ENCODE peak calls at places on chromosomes 1 and 21, in five cellular contexts. One of them, this sample, is unnamed.

GRCh38 chr1:189432761-189433160 is 1044.9 kb downstream of the BRINP3 start:
- DNase-seq in mucosa of descending colon: no peak
- DNase-seq in ovary: no peak
- DNase-seq in tibial artery: no peak
- DNase-seq in HCT116: no peak
- DNase-seq in this sample: peak

GRCh38 chr21:43767980-43768867 is 7.9 kb downstream of the CSTB start:
- DNase-seq in tibial artery: no peak
- DNase-seq in HCT116: peak
- DNase-seq in ovary: peak
- DNase-seq in mucosa of descending colon: peak
- DNase-seq in this sample: peak

GRCh38 chr1:26237230-26237966 is 3.4 kb downstream of the CEP85 start:
- DNase-seq in mucosa of descending colon: no peak
- DNase-seq in ovary: no peak
- DNase-seq in tibial artery: no peak
- DNase-seq in HCT116: no peak
- DNase-seq in this sample: peak

GRCh38 chr1:203128691-203129500 is 1.4 kb downstream of the ADORA1 start:
- DNase-seq in tibial artery: peak
- DNase-seq in mucosa of descending colon: no peak
- DNase-seq in ovary: no peak
- DNase-seq in HCT116: no peak
- DNase-seq in this sample: no peak

GRCh38 chr1:31374511-31375196 is 1.8 kb upstream of the FABP3 start:
- DNase-seq in tibial artery: peak
- DNase-seq in HCT116: no peak
- DNase-seq in mucosa of descending colon: no peak
- DNase-seq in ovary: peak
- DNase-seq in this sample: no peak

GRCh38 chr1:182781849-182782586 is 7.6 kb upstream of the NPL start:
- DNase-seq in HCT116: peak
- DNase-seq in mucosa of descending colon: peak
- DNase-seq in ovary: peak
- DNase-seq in tibial artery: peak
- DNase-seq in this sample: peak

GRCh38 chr1:230104395-230105244 is 37.6 kb downstream of the GALNT2 start:
- DNase-seq in ovary: peak
- DNase-seq in HCT116: peak
- DNase-seq in tibial artery: peak
- DNase-seq in mucosa of descending colon: peak
- DNase-seq in this sample: peak

GRCh38 chr1:184536246-184536985 is 149.6 kb downstream of the C1orf21 start:
- DNase-seq in HCT116: no peak
- DNase-seq in tibial artery: no peak
- DNase-seq in mucosa of descending colon: no peak
- DNase-seq in ovary: no peak
- DNase-seq in this sample: no peak

GRCh38 chr1:63698001-63698838 is 75.6 kb upstream of the ROR1 start:
- DNase-seq in mucosa of descending colon: peak
- DNase-seq in tibial artery: peak
- DNase-seq in ovary: no peak
- DNase-seq in HCT116: no peak
- DNase-seq in this sample: no peak

GRCh38 chr1:18062180-18062579 is 45.4 kb upstream of the IGSF21 start:
- DNase-seq in tibial artery: no peak
- DNase-seq in ovary: no peak
- DNase-seq in HCT116: no peak
- DNase-seq in mucosa of descending colon: no peak
- DNase-seq in this sample: no peak

GRCh38 chr1:174165471-174166137 is 6.3 kb downstream of the RABGAP1L start:
- DNase-seq in tibial artery: no peak
- DNase-seq in HCT116: no peak
- DNase-seq in ovary: peak
- DNase-seq in mucosa of descending colon: peak
- DNase-seq in this sample: no peak

GRCh38 chr21:37835512-37835911 is 80.7 kb downstream of the KCNJ6 start:
- DNase-seq in mucosa of descending colon: no peak
- DNase-seq in tibial artery: no peak
- DNase-seq in ovary: no peak
- DNase-seq in HCT116: no peak
- DNase-seq in this sample: no peak

GRCh38 chr1:165674599-165674998 is 23.8 kb downstream of the ALDH9A1 start:
- DNase-seq in HCT116: no peak
- DNase-seq in mucosa of descending colon: no peak
- DNase-seq in tibial artery: no peak
- DNase-seq in ovary: no peak
- DNase-seq in this sample: no peak

GRCh38 chr1:83761084-83761760 is 237.7 kb downstream of the TTLL7 start:
- DNase-seq in ovary: no peak
- DNase-seq in mucosa of descending colon: peak
- DNase-seq in tibial artery: no peak
- DNase-seq in HCT116: no peak
- DNase-seq in this sample: no peak

GRCh38 chr1:78383923-78384322 is 106.9 kb upstream of the PTGFR start:
- DNase-seq in tibial artery: no peak
- DNase-seq in ovary: no peak
- DNase-seq in mucosa of descending colon: no peak
- DNase-seq in HCT116: no peak
- DNase-seq in this sample: peak

GRCh38 chr1:201720522-201720844 is 108.5 kb upstream of the IPO9 start:
- DNase-seq in mucosa of descending colon: no peak
- DNase-seq in tibial artery: no peak
- DNase-seq in HCT116: no peak
- DNase-seq in ovary: no peak
- DNase-seq in this sample: no peak

GRCh38 chr1:56508523-56508983 is 70.8 kb downstream of the PLPP3 start:
- DNase-seq in HCT116: no peak
- DNase-seq in mucosa of descending colon: peak
- DNase-seq in tibial artery: peak
- DNase-seq in ovary: no peak
- DNase-seq in this sample: peak

GRCh38 chr1:93779540-93780121 is 98.0 kb upstream of the BCAR3 start:
- DNase-seq in ovary: no peak
- DNase-seq in HCT116: peak
- DNase-seq in mucosa of descending colon: no peak
- DNase-seq in tibial artery: no peak
- DNase-seq in this sample: peak

GRCh38 chr1:101236546-101237228 is at the start of gene S1PR1:
- DNase-seq in tibial artery: peak
- DNase-seq in mucosa of descending colon: peak
- DNase-seq in HCT116: no peak
- DNase-seq in ovary: peak
- DNase-seq in this sample: peak

GRCh38 chr1:181640959-181641358 is 157.6 kb downstream of the CACNA1E start:
- DNase-seq in mucosa of descending colon: no peak
- DNase-seq in HCT116: no peak
- DNase-seq in tibial artery: no peak
- DNase-seq in ovary: no peak
- DNase-seq in this sample: no peak

GRCh38 chr1:1415751-1416150 is 5.3 kb downstream of the ANKRD65 start:
- DNase-seq in ovary: no peak
- DNase-seq in mucosa of descending colon: no peak
- DNase-seq in tibial artery: no peak
- DNase-seq in HCT116: no peak
- DNase-seq in this sample: no peak

GRCh38 chr1:91502882-91503184 is 2.2 kb downstream of the CDC7 start:
- DNase-seq in tibial artery: no peak
- DNase-seq in mucosa of descending colon: no peak
- DNase-seq in HCT116: no peak
- DNase-seq in ovary: no peak
- DNase-seq in this sample: no peak

GRCh38 chr1:21232044-21232443 is 55.3 kb upstream of the EIF4G3 start:
- DNase-seq in mucosa of descending colon: peak
- DNase-seq in ovary: peak
- DNase-seq in tibial artery: no peak
- DNase-seq in HCT116: peak
- DNase-seq in this sample: peak

GRCh38 chr21:34932233-34932632 is 116.9 kb downstream of the RUNX1 start:
- DNase-seq in mucosa of descending colon: no peak
- DNase-seq in tibial artery: no peak
- DNase-seq in HCT116: no peak
- DNase-seq in ovary: no peak
- DNase-seq in this sample: no peak

GRCh38 chr1:198462365-198463025 is 78.0 kb downstream of the ATP6V1G3 start:
- DNase-seq in tibial artery: no peak
- DNase-seq in mucosa of descending colon: no peak
- DNase-seq in ovary: no peak
- DNase-seq in HCT116: no peak
- DNase-seq in this sample: peak

GRCh38 chr1:87330201-87330953 is 1.7 kb downstream of the LMO4 start:
- DNase-seq in mucosa of descending colon: peak
- DNase-seq in tibial artery: no peak
- DNase-seq in ovary: no peak
- DNase-seq in HCT116: no peak
- DNase-seq in this sample: peak

GRCh38 chr1:107529511-107530149 is 388.8 kb downstream of the NTNG1 start:
- DNase-seq in tibial artery: no peak
- DNase-seq in mucosa of descending colon: peak
- DNase-seq in HCT116: no peak
- DNase-seq in ovary: no peak
- DNase-seq in this sample: peak

GRCh38 chr1:25198731-25199231 is 33.5 kb downstream of the SYF2 start:
- DNase-seq in tibial artery: peak
- DNase-seq in ovary: no peak
- DNase-seq in mucosa of descending colon: peak
- DNase-seq in HCT116: no peak
- DNase-seq in this sample: no peak
- TF ChIP-seq CTCF in tibial artery: peak
- TF ChIP-seq CTCF in ovary: no peak
- TF ChIP-seq CTCF in mucosa of descending colon: no peak
- TF ChIP-seq CTCF in HCT116: no peak
- TF ChIP-seq CTCF in this sample: no peak

GRCh38 chr1:153880024-153880423 is 42.7 kb downstream of the GATAD2B start:
- DNase-seq in ovary: no peak
- DNase-seq in HCT116: no peak
- DNase-seq in tibial artery: no peak
- DNase-seq in mucosa of descending colon: no peak
- DNase-seq in this sample: no peak

GRCh38 chr1:153883223-153883622 is 39.5 kb downstream of the GATAD2B start:
- DNase-seq in HCT116: no peak
- DNase-seq in tibial artery: no peak
- DNase-seq in mucosa of descending colon: no peak
- DNase-seq in ovary: no peak
- DNase-seq in this sample: no peak

GRCh38 chr1:153881764-153882163 is 41.0 kb downstream of the GATAD2B start:
- DNase-seq in mucosa of descending colon: no peak
- DNase-seq in HCT116: no peak
- DNase-seq in tibial artery: no peak
- DNase-seq in ovary: peak
- DNase-seq in this sample: no peak

GRCh38 chr1:153882296-153882912 is 40.4 kb downstream of the GATAD2B start:
- DNase-seq in HCT116: no peak
- DNase-seq in tibial artery: no peak
- DNase-seq in ovary: no peak
- DNase-seq in mucosa of descending colon: no peak
- DNase-seq in this sample: no peak

GRCh38 chr1:153880962-153881361 is 41.8 kb downstream of the GATAD2B start:
- DNase-seq in ovary: peak
- DNase-seq in tibial artery: peak
- DNase-seq in HCT116: no peak
- DNase-seq in mucosa of descending colon: peak
- DNase-seq in this sample: peak
- H3K4me3 ChIP-seq in ovary: no peak
- H3K4me3 ChIP-seq in tibial artery: peak
- H3K4me3 ChIP-seq in HCT116: no peak
- H3K4me3 ChIP-seq in mucosa of descending colon: no peak
- H3K4me3 ChIP-seq in this sample: no peak

DNA sequence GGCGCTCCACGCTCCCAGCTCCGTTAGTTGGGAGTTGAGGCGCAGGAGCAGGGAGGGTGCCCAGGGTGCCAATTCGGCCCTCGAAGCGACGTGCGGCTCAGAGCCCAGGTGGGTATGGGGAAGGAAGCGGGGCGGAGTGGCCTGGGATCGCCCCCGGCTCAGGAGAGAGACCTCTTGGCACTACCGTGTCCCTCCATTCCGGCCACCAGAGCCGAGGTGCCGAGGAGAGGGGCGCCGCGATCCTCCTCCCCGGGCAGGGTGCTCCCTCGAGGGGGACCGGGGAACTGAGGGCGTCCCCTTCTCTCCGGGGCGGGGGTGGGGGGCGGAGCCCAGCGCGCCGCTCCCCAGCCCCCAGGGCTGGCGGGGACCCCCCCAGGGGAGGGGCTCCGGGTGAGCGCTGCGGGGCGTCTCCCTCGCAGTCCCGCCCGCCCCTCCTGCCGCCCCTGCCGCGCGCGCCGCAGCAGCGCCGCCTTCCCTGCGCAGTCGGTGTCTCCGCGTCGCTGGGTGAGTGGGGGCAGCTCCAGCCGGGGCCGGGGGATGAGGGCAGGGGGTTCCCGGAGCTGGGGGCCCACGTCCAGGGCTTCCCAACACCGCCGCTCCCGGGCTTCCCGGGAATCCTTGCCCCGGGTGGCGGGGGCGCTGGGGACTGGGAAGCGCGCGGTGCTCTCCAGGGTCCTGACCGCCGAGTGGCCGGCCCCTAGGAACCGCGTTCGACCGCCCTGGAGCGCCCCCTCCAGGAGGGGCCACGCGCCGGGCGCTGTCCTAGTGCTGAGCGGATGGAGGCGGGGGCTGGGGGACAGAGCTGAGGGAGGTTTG is at the start of gene HPCA:
- DNase-seq in mucosa of descending colon: peak
- DNase-seq in ovary: peak
- DNase-seq in HCT116: no peak
- DNase-seq in tibial artery: no peak
- DNase-seq in this sample: peak
- TF ChIP-seq CTCF in mucosa of descending colon: peak
- TF ChIP-seq CTCF in ovary: no peak
- TF ChIP-seq CTCF in HCT116: peak
- TF ChIP-seq CTCF in tibial artery: peak
- TF ChIP-seq CTCF in this sample: peak

GRCh38 chr1:154398141-154398540 is 7.0 kb upstream of the IL6R start:
- DNase-seq in ovary: no peak
- DNase-seq in tibial artery: no peak
- DNase-seq in HCT116: no peak
- DNase-seq in mucosa of descending colon: no peak
- DNase-seq in this sample: no peak
- H3K4me3 ChIP-seq in ovary: no peak
- H3K4me3 ChIP-seq in tibial artery: no peak
- H3K4me3 ChIP-seq in HCT116: no peak
- H3K4me3 ChIP-seq in mucosa of descending colon: no peak
- H3K4me3 ChIP-seq in this sample: no peak

GRCh38 chr1:7117599-7118281 is 332.5 kb downstream of the CAMTA1 start:
- DNase-seq in HCT116: peak
- DNase-seq in mucosa of descending colon: peak
- DNase-seq in tibial artery: peak
- DNase-seq in ovary: no peak
- DNase-seq in this sample: peak
- TF ChIP-seq CTCF in HCT116: no peak
- TF ChIP-seq CTCF in mucosa of descending colon: no peak
- TF ChIP-seq CTCF in tibial artery: peak
- TF ChIP-seq CTCF in ovary: no peak
- TF ChIP-seq CTCF in this sample: peak

GRCh38 chr1:116806245-116806644 is 52.0 kb downstream of the CD2 start:
- DNase-seq in HCT116: no peak
- DNase-seq in tibial artery: no peak
- DNase-seq in mucosa of descending colon: no peak
- DNase-seq in ovary: no peak
- DNase-seq in this sample: no peak
- H3K4me3 ChIP-seq in HCT116: no peak
- H3K4me3 ChIP-seq in tibial artery: no peak
- H3K4me3 ChIP-seq in mucosa of descending colon: no peak
- H3K4me3 ChIP-seq in ovary: no peak
- H3K4me3 ChIP-seq in this sample: no peak

This sample was measured in epithelial cell of esophagus.